ENCODE peak calls at places on chromosome 9, in seven cellular contexts. Y is neural progenitor cell, S is astrocyte, Q is BE2C, P is SJSA1, H is left ventricle myocardium inferior, E is cardiac muscle cell. J is an unnamed sample.

GRCh38 chr9:27529316-27530278 is at the start of gene MOB3B:
- DNase-seq in P (peak; percentile 42), S (peak; percentile 19), E (peak; percentile 87), H (peak; percentile 86), Y (peak; percentile 91), Q (peak; percentile 92), J (peak; percentile 79)

GRCh38 chr9:110443146-110443877 is 105.6 kb upstream of the TXNDC8 start:
- DNase-seq in P (no peak), H (no peak), E (no peak), Q (no peak), S (peak; percentile 70), Y (no peak), J (no peak)

GRCh38 chr9:110912701-110913291 is 125.5 kb downstream of the LPAR1 start:
- DNase-seq in H (no peak), P (no peak), E (no peak), S (peak; percentile 36), Y (no peak), Q (no peak), J (no peak)

GRCh38 chr9:97864396-97864795 is 11.4 kb downstream of the FOXE1 start:
- DNase-seq in Y (no peak), E (no peak), Q (no peak), S (no peak), P (peak; percentile 69), H (no peak), J (no peak)

GRCh38 chr9:70043689-70044449 is at the start of gene MAMDC2:
- DNase-seq in S (peak; percentile 36), E (peak; percentile 81), P (no peak), Q (no peak), Y (peak; percentile 78), H (peak; percentile 76), J (peak; percentile 72)

GRCh38 chr9:103997861-103998370 is 96.2 kb upstream of the SMC2 start:
- DNase-seq in S (no peak), E (no peak), P (no peak), H (no peak), Y (no peak), Q (no peak), J (no peak)

GRCh38 chr9:126750941-126751725 is 53.7 kb upstream of the ZBTB43 start:
- DNase-seq in P (no peak), H (no peak), Y (no peak), E (no peak), S (no peak), Q (no peak), J (no peak)

GRCh38 chr9:136052991-136053756 is 41.9 kb downstream of the NACC2 start:
- DNase-seq in Q (no peak), Y (peak; percentile 61), H (no peak), E (no peak), S (no peak), P (peak; percentile 33), J (no peak)

GRCh38 chr9:135303280-135303647 is 176.3 kb upstream of the PPP1R26 start:
- DNase-seq in E (no peak), P (no peak), H (no peak), Y (no peak), Q (no peak), S (no peak), J (no peak)

GRCh38 chr9:36748322-36748899 is 175.7 kb downstream of the MELK start:
- DNase-seq in S (peak; percentile 22), Y (peak; percentile 84), Q (no peak), H (peak; percentile 19), E (peak; percentile 91), P (peak; percentile 10), J (no peak)

GRCh38 chr9:274101-274500 is 59.4 kb downstream of the DOCK8 start:
- DNase-seq in P (no peak), S (no peak), Q (no peak), H (no peak), E (no peak), Y (no peak), J (no peak)

GRCh38 chr9:281753-282645 is 67.3 kb downstream of the DOCK8 start:
- DNase-seq in Y (no peak), Q (no peak), P (no peak), S (no peak), E (no peak), H (no peak), J (no peak)

GRCh38 chr9:277595-278330 is 63.1 kb downstream of the DOCK8 start:
- DNase-seq in H (no peak), S (no peak), Y (no peak), E (no peak), Q (no peak), P (no peak), J (no peak)

GRCh38 chr9:278651-279050 is 64.0 kb downstream of the DOCK8 start:
- DNase-seq in E (no peak), Q (no peak), S (no peak), P (no peak), H (no peak), Y (no peak), J (no peak)

DNA sequence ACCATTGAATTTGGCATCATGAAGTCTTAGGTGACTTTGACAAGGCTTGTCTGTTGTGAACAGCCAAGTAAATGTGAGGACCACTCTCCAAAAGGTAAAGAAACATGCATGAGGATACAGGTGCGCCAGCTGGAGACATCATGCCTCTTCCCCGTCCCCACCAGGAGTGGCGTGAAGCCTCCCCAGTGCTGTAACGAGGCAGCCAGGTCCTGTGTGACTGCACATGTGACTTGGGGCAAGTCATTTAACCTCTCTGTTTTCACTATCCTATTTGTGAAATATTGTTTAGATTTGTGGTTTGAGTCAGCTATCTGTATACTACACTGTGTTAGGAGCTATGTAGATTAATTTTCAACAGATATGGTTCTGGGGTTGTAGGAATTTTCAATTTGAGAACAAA is 65.0 kb downstream of the DOCK8 start:
- DNase-seq in S (no peak), Q (no peak), E (no peak), H (no peak), Y (no peak), P (no peak), J (no peak)
- H3K4me1 ChIP-seq in S (no peaks in the 10 kb centered on the region), Q (no peaks in the 10 kb centered on the region), E (no peaks in the 10 kb centered on the region), H (no peaks in the 10 kb centered on the region), Y (no peaks in the 10 kb centered on the region), P (no peaks in the 10 kb centered on the region), J (no peaks in the 10 kb centered on the region)

GRCh38 chr9:123926986-123927385 is 2.9 kb downstream of the DENND1A start:
- DNase-seq in S (no peak), Y (no peak), H (no peak), E (no peak), Q (no peak), P (no peak), J (no peak)

GRCh38 chr9:123928471-123929176 is 1.3 kb downstream of the DENND1A start:
- DNase-seq in Y (no peak), E (no peak), H (no peak), S (peak; percentile 25), P (peak; percentile 42), Q (no peak), J (peak; percentile 1)

GRCh38 chr9:123927625-123928308 is 2.2 kb downstream of the DENND1A start:
- DNase-seq in P (no peak), H (no peak), S (no peak), Q (no peak), E (no peak), Y (no peak), J (peak; percentile 7)

GRCh38 chr9:123929177-123929869 is 603 bp downstream of the DENND1A start:
- DNase-seq in Q (no peak), Y (peak; percentile 35), H (peak; percentile 17), S (no peak), P (no peak), E (no peak), J (peak; percentile 7)

DNA sequence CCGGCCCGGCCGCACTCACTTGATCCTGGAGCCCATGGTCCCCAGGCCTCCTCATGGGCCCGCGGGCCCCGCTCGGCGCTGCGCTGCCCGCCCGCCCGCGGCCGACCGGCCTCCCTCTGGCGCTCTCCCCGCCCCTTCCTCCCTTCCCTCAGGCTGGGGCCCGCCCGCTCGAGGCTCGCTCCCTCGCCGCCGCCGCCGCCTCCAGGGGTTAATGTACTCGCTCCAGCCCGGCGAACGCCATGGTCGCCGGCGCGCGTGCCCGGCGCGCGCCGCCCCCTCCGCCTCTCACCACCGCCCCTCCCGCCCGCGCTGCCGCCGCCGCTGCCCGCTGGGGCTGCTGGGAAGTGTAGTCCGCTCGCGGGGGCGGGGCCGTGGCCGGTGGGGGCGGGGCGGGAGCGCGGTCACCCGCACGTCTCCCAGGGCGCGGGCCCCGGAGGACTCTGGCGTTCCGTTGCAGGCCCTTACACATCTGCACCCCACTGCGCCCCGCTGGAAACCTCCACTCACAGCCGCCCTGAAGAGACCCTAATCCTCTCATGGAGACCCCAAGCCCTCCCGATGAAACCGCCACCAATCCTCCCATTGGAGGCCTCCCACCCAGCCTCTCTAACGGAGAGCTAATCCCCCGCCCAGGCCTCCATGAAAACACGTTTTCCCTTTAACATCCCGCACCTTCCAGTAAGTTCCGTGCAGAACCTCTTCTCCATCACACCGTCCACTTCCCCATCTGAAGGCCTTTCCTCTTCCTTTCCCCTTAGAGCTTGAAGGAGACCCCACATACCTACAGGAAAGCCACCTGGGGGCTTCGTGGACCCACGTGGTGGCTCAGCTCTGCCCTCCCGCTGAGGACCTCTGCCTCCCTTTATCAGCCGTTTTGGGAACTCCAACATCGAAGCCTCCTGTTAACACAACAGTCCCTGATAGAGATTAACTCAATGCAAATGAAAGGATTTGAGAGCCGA is at the start of gene DENND1A:
- DNase-seq in E (peak; percentile 94), Q (peak; percentile 96), Y (peak; percentile 97), S (peak; percentile 67), H (peak; percentile 94), P (peak; percentile 73), J (peak; percentile 92)
- H3K4me1 ChIP-seq in E (peaks cover 22% of the 10 kb centered on the region), Q (peaks cover 4% of the 10 kb centered on the region), Y (peaks cover 52% of the 10 kb centered on the region), S (peaks cover 17% of the 10 kb centered on the region), H (peaks cover 33% of the 10 kb centered on the region), P (peaks cover 32% of the 10 kb centered on the region), J (peaks cover 26% of the 10 kb centered on the region)

DNA sequence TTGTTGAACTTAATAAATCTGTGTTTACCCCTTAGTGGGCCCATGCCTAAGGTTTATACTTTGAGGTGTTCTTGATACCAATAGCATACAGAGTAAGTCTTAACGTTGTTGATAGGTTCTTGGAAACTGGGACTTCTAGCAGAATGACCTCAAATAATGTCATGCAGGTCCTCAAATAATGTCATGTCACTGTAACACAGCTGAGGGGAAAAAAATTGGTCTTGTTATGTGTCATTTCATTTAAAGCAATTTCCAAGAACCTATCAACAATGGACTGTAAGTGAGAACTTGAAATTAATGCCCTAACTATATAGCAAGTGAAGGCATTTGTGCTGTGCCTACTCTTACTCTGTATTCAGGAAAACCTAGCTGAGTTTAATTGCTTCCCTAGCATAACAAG is 7.2 kb downstream of the DNAJA1 start:
- DNase-seq in P (no peak), Y (no peak), E (no peak), Q (no peak), H (no peak), S (no peak), J (no peak)
- H3K4me1 ChIP-seq in P (no peaks in the 10 kb centered on the region), Y (no peaks in the 10 kb centered on the region), E (peaks cover 6% of the 10 kb centered on the region), Q (peaks cover 6% of the 10 kb centered on the region), H (peaks cover 69% of the 10 kb centered on the region), S (peaks cover 6% of the 10 kb centered on the region), J (peaks cover 20% of the 10 kb centered on the region)

DNA sequence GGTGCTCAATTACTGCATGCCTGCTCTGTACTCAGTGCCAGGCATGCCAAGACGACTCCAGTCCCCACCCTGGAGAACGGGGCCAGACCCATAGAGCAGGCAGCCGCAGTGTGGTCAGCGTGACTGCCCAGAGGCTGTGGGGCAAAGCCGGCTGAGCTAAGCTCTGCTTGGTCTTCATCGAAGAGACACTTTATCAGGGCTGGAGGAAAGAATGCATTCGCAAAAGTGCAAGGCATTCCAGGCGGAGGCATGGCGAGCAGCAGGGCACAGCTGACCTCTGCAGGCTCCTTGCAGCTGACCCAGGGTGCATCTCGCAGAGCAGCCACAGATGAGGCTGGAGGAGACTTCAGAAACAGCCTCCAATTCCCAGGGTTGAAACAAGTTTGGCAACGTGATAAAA is 13.6 kb downstream of the MED27 start:
- DNase-seq in Q (no peak), H (no peak), E (peak; percentile 40), P (no peak), S (no peak), Y (no peak), J (no peak)
- H3K4me1 ChIP-seq in Q (peaks cover 3% of the 10 kb centered on the region), H (peaks cover 56% of the 10 kb centered on the region), E (peaks cover 15% of the 10 kb centered on the region), P (peaks cover 8% of the 10 kb centered on the region), S (peaks cover 13% of the 10 kb centered on the region), Y (peaks cover 3% of the 10 kb centered on the region), J (no peaks in the 10 kb centered on the region)

GRCh38 chr9:109117856-109118801 is 1.6 kb downstream of the TMEM245 start:
- DNase-seq in Y (peak; percentile 61), Q (peak; percentile 56), S (peak; percentile 83), H (no peak), E (peak; percentile 11), P (peak; percentile 15), J (peak; percentile 85)
- H3K4me1 ChIP-seq in Y (peaks cover 22% of the 10 kb centered on the region), Q (peaks cover 3% of the 10 kb centered on the region), S (peaks cover 13% of the 10 kb centered on the region), H (peaks cover 70% of the 10 kb centered on the region), E (peaks cover 38% of the 10 kb centered on the region), P (peaks cover 24% of the 10 kb centered on the region), J (peaks cover 41% of the 10 kb centered on the region)

J was measured in thyroid gland.